ENCODE peak calls at places on chromosomes 5 and 9, in seven cellular contexts. One of them, this sample, is unnamed. For H3K4me1, the result is how much of the 10 kb centered on the place peaks cover.

GRCh38 chr5:164188733-164189148 is 683.3 kb downstream of the MAT2B start:
- DNase-seq in colonic mucosa: no peak
- DNase-seq in endodermal cell: no peak
- DNase-seq in heart right ventricle: no peak
- DNase-seq in GM23248: no peak
- DNase-seq in CD8-positive, alpha-beta memory T cell: no peak
- DNase-seq in transverse colon: no peak
- DNase-seq in this sample: peak

GRCh38 chr5:95935553-95936100 is 26.0 kb downstream of the ELL2 start:
- DNase-seq in colonic mucosa: no peak
- DNase-seq in endodermal cell: no peak
- DNase-seq in heart right ventricle: no peak
- DNase-seq in GM23248: no peak
- DNase-seq in CD8-positive, alpha-beta memory T cell: no peak
- DNase-seq in transverse colon: no peak
- DNase-seq in this sample: no peak

GRCh38 chr9:21804336-21804735 is 1.9 kb downstream of the MTAP start:
- DNase-seq in colonic mucosa: no peak
- DNase-seq in endodermal cell: no peak
- DNase-seq in heart right ventricle: no peak
- DNase-seq in GM23248: no peak
- DNase-seq in CD8-positive, alpha-beta memory T cell: no peak
- DNase-seq in transverse colon: no peak
- DNase-seq in this sample: no peak

GRCh38 chr9:97470076-97470475 is 31.4 kb upstream of the TMOD1 start:
- DNase-seq in colonic mucosa: no peak
- DNase-seq in endodermal cell: peak
- DNase-seq in heart right ventricle: no peak
- DNase-seq in GM23248: no peak
- DNase-seq in CD8-positive, alpha-beta memory T cell: no peak
- DNase-seq in transverse colon: no peak
- DNase-seq in this sample: no peak

GRCh38 chr9:91331849-91332248 is 29.9 kb downstream of the AUH start:
- DNase-seq in colonic mucosa: no peak
- DNase-seq in endodermal cell: no peak
- DNase-seq in heart right ventricle: no peak
- DNase-seq in GM23248: no peak
- DNase-seq in CD8-positive, alpha-beta memory T cell: no peak
- DNase-seq in transverse colon: no peak
- DNase-seq in this sample: no peak

GRCh38 chr5:24535646-24536045 is 109.1 kb downstream of the CDH10 start:
- DNase-seq in colonic mucosa: no peak
- DNase-seq in endodermal cell: no peak
- DNase-seq in heart right ventricle: no peak
- DNase-seq in GM23248: no peak
- DNase-seq in CD8-positive, alpha-beta memory T cell: no peak
- DNase-seq in transverse colon: no peak
- DNase-seq in this sample: no peak

GRCh38 chr5:123585871-123586270 is 73.9 kb downstream of the CSNK1G3 start:
- DNase-seq in colonic mucosa: no peak
- DNase-seq in endodermal cell: no peak
- DNase-seq in heart right ventricle: no peak
- DNase-seq in GM23248: no peak
- DNase-seq in CD8-positive, alpha-beta memory T cell: no peak
- DNase-seq in transverse colon: no peak
- DNase-seq in this sample: no peak

GRCh38 chr9:134367796-134368490 is 41.7 kb downstream of the RXRA start:
- DNase-seq in colonic mucosa: no peak
- DNase-seq in endodermal cell: no peak
- DNase-seq in heart right ventricle: no peak
- DNase-seq in GM23248: no peak
- DNase-seq in CD8-positive, alpha-beta memory T cell: no peak
- DNase-seq in transverse colon: no peak
- DNase-seq in this sample: no peak

GRCh38 chr5:148384389-148384756 is 615 bp downstream of the FBXO38 start:
- DNase-seq in colonic mucosa: no peak
- DNase-seq in endodermal cell: no peak
- DNase-seq in heart right ventricle: no peak
- DNase-seq in GM23248: peak
- DNase-seq in CD8-positive, alpha-beta memory T cell: no peak
- DNase-seq in transverse colon: no peak
- DNase-seq in this sample: peak

GRCh38 chr5:57450991-57451876 is 31.4 kb downstream of the ACTBL2 start:
- DNase-seq in colonic mucosa: no peak
- DNase-seq in endodermal cell: no peak
- DNase-seq in heart right ventricle: no peak
- DNase-seq in GM23248: no peak
- DNase-seq in CD8-positive, alpha-beta memory T cell: no peak
- DNase-seq in transverse colon: no peak
- DNase-seq in this sample: no peak

GRCh38 chr5:178240341-178240741 is 7.7 kb upstream of the PHYKPL start:
- DNase-seq in colonic mucosa: no peak
- DNase-seq in endodermal cell: no peak
- DNase-seq in heart right ventricle: no peak
- DNase-seq in GM23248: no peak
- DNase-seq in CD8-positive, alpha-beta memory T cell: no peak
- DNase-seq in transverse colon: no peak
- DNase-seq in this sample: no peak

GRCh38 chr5:175214152-175214551 is 229.8 kb downstream of the DRD1 start:
- DNase-seq in colonic mucosa: no peak
- DNase-seq in endodermal cell: no peak
- DNase-seq in heart right ventricle: no peak
- DNase-seq in GM23248: peak
- DNase-seq in CD8-positive, alpha-beta memory T cell: no peak
- DNase-seq in transverse colon: no peak
- DNase-seq in this sample: no peak

GRCh38 chr9:111548623-111549022 is 23.6 kb downstream of the ZNF483 start:
- DNase-seq in colonic mucosa: no peak
- DNase-seq in endodermal cell: no peak
- DNase-seq in heart right ventricle: no peak
- DNase-seq in GM23248: no peak
- DNase-seq in CD8-positive, alpha-beta memory T cell: no peak
- DNase-seq in transverse colon: no peak
- DNase-seq in this sample: no peak

GRCh38 chr5:35136386-35136785 is 88.6 kb upstream of the AGXT2 start:
- DNase-seq in colonic mucosa: no peak
- DNase-seq in endodermal cell: no peak
- DNase-seq in heart right ventricle: no peak
- DNase-seq in GM23248: peak
- DNase-seq in CD8-positive, alpha-beta memory T cell: no peak
- DNase-seq in transverse colon: no peak
- DNase-seq in this sample: no peak

GRCh38 chr9:113887436-113887835 is 11.3 kb downstream of the ZNF618 start:
- DNase-seq in colonic mucosa: no peak
- DNase-seq in endodermal cell: no peak
- DNase-seq in heart right ventricle: no peak
- DNase-seq in GM23248: no peak
- DNase-seq in CD8-positive, alpha-beta memory T cell: no peak
- DNase-seq in transverse colon: no peak
- DNase-seq in this sample: no peak

GRCh38 chr9:133135193-133135745 is 14.2 kb upstream of the RALGDS start:
- DNase-seq in colonic mucosa: peak
- DNase-seq in endodermal cell: no peak
- DNase-seq in heart right ventricle: peak
- DNase-seq in GM23248: peak
- DNase-seq in CD8-positive, alpha-beta memory T cell: peak
- DNase-seq in transverse colon: peak
- DNase-seq in this sample: peak

GRCh38 chr9:133131506-133131905 is 10.5 kb upstream of the RALGDS start:
- DNase-seq in colonic mucosa: no peak
- DNase-seq in endodermal cell: no peak
- DNase-seq in heart right ventricle: no peak
- DNase-seq in GM23248: peak
- DNase-seq in CD8-positive, alpha-beta memory T cell: no peak
- DNase-seq in transverse colon: no peak
- DNase-seq in this sample: no peak

GRCh38 chr9:133132174-133132573 is 11.1 kb upstream of the RALGDS start:
- DNase-seq in colonic mucosa: no peak
- DNase-seq in endodermal cell: no peak
- DNase-seq in heart right ventricle: no peak
- DNase-seq in GM23248: no peak
- DNase-seq in CD8-positive, alpha-beta memory T cell: no peak
- DNase-seq in transverse colon: no peak
- DNase-seq in this sample: no peak

GRCh38 chr9:133134419-133135190 is 13.6 kb upstream of the RALGDS start:
- DNase-seq in colonic mucosa: peak
- DNase-seq in endodermal cell: no peak
- DNase-seq in heart right ventricle: no peak
- DNase-seq in GM23248: peak
- DNase-seq in CD8-positive, alpha-beta memory T cell: no peak
- DNase-seq in transverse colon: peak
- DNase-seq in this sample: peak

DNA sequence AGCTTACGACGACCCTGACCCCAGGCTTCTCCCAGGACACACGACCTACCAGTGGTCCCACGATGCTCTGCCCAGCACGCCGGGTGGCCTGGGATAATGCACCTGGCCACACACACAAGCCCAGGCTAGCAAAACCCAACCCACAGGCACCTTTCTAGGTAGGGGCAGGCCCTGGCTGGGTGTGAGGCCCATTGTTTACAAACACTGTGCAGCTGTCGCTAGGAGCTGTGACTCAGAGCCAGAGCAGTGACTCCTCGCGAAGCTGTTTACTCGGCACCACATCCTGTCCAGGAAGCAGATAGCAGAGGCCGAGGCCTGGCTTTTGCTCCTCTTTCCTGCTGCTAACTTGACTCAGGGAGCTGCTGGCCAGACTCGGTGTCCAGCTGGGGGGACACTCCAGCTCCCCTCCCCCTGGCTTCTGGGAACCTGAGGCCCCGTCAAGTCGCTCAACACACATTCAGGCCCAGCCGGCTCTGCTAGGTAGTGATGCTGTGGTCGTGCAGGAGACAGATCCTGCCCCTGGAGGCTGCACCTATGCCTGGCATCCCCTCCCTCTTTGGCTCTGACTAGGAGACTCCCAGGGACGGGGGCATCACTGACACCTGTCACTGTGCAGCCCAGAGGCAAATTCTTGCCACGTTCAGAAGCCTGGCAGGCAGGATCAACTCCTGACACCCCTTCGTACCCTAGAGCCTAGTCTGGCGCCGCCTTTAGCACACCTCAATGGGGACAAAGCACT is 12.8 kb upstream of the RALGDS start:
- DNase-seq in colonic mucosa: peak
- DNase-seq in endodermal cell: peak
- DNase-seq in heart right ventricle: peak
- DNase-seq in GM23248: peak
- DNase-seq in CD8-positive, alpha-beta memory T cell: peak
- DNase-seq in transverse colon: peak
- DNase-seq in this sample: peak
- H3K4me1 ChIP-seq in colonic mucosa: under half
- H3K4me1 ChIP-seq in endodermal cell: under half
- H3K4me1 ChIP-seq in heart right ventricle: half or more
- H3K4me1 ChIP-seq in GM23248: under half
- H3K4me1 ChIP-seq in CD8-positive, alpha-beta memory T cell: half or more
- H3K4me1 ChIP-seq in transverse colon: half or more
- H3K4me1 ChIP-seq in this sample: under half

DNA sequence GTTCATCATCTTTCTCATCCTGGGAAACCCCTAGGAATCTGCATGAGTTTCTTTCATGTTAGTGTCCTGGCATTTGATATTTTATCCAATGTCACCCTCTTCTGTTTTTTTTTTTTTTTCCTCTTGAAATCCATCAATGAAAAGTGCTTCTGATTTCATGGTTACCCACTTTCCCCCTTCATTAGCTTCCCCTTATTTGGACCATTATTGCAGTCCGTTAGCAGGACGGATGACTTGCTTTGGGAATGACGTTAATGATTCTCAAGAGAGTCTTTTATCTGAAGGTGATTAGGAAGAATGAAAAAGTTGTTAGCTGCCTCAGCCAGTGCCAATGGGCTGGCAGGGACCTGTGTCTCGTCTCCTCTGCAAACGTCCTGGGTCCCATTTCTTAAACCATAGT is 134.7 kb downstream of the SEMA6A start:
- DNase-seq in colonic mucosa: no peak
- DNase-seq in endodermal cell: no peak
- DNase-seq in heart right ventricle: no peak
- DNase-seq in GM23248: no peak
- DNase-seq in CD8-positive, alpha-beta memory T cell: no peak
- DNase-seq in transverse colon: no peak
- DNase-seq in this sample: no peak
- H3K4me1 ChIP-seq in colonic mucosa: under half
- H3K4me1 ChIP-seq in endodermal cell: under half
- H3K4me1 ChIP-seq in heart right ventricle: half or more
- H3K4me1 ChIP-seq in GM23248: under half
- H3K4me1 ChIP-seq in CD8-positive, alpha-beta memory T cell: under half
- H3K4me1 ChIP-seq in transverse colon: under half
- H3K4me1 ChIP-seq in this sample: under half

DNA sequence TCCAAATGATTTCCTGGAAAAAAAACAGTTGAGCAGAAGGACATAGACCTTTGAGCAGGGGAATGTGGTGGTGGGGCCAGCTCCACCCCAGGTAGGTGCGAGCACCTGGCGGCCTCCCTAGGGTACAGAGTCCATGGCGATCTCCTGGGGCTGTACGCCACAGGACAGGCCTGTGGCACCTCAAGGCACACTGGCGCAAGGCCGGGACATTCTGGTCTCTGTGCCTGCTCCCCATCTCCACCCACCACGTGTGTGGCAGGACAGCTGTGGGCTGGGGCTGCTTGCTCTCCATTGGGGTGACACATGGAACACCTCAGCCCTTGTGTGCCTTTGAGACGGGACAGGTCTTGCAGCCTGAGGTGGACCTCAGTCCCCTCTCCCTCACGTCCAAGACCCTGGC is 25.2 kb downstream of the WNK2 start:
- DNase-seq in colonic mucosa: peak
- DNase-seq in endodermal cell: no peak
- DNase-seq in heart right ventricle: no peak
- DNase-seq in GM23248: no peak
- DNase-seq in CD8-positive, alpha-beta memory T cell: no peak
- DNase-seq in transverse colon: peak
- DNase-seq in this sample: peak
- H3K4me1 ChIP-seq in colonic mucosa: under half
- H3K4me1 ChIP-seq in endodermal cell: under half
- H3K4me1 ChIP-seq in heart right ventricle: half or more
- H3K4me1 ChIP-seq in GM23248: under half
- H3K4me1 ChIP-seq in CD8-positive, alpha-beta memory T cell: under half
- H3K4me1 ChIP-seq in transverse colon: half or more
- H3K4me1 ChIP-seq in this sample: under half

DNA sequence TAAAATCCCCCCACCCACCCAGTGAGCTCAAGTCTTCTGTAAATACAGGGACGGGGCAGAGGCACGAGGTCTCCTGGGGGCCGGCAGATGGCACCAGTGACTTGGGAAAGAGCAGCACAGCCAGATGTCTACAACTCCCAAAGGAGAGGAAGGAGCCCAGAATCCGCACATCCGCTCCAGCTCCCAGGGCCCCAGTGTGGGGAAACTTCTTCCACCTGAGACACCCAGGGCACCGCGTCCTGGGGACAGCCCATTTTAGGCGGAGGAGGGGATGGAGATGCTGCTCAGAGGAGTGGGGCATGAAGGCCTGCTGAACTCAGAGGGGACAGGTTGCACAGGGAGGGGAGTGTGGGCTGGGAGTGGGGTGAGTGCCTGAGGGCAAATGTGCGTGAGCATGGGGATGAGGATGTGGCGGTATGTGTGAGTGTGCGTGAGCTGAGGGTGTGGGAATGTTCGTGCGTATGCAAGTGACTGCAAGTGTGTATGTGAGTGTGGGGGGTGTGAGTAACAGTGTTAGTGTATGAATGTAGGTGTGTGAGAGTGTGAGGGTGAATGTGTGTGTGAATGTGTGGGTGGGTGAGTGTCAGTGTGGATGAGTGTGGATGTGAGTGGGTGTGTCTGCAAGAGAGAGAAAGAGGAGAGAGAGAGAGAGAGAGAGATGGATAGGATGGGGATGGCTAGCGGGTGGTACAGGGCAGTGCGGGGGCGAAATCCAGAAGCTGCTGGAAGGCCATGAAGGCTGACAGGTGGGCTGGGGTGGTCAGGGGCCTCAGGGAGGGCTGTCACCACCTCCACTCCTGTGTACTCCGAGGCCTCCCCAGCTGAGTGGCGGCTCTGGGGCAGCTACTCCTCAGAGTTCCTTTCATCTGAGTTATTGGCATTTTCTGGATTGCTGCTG is 63.5 kb downstream of the DUSP1 start:
- DNase-seq in colonic mucosa: no peak
- DNase-seq in endodermal cell: peak
- DNase-seq in heart right ventricle: no peak
- DNase-seq in GM23248: peak
- DNase-seq in CD8-positive, alpha-beta memory T cell: no peak
- DNase-seq in transverse colon: no peak
- DNase-seq in this sample: peak
- H3K4me1 ChIP-seq in colonic mucosa: under half
- H3K4me1 ChIP-seq in endodermal cell: under half
- H3K4me1 ChIP-seq in heart right ventricle: under half
- H3K4me1 ChIP-seq in GM23248: under half
- H3K4me1 ChIP-seq in CD8-positive, alpha-beta memory T cell: under half
- H3K4me1 ChIP-seq in transverse colon: under half
- H3K4me1 ChIP-seq in this sample: under half

This sample was measured in small intestine.